ENCODE peak calls at places on chromosomes 16 and 17, in seven cellular contexts. N, V, B, T, U, K and E are unnamed samples.

GRCh38 chr16:58042886-58043515 is 17.4 kb downstream of the MMP15 start:
- DNase-seq in U (no peak), B (no peak), K (no peak), V (no peak), T (no peak), N (no peak), E (no peak)

GRCh38 chr17:19485800-19486340 is 47.8 kb upstream of the SLC47A1 start:
- DNase-seq in T (no peak), N (no peak), V (no peak), U (no peak), B (no peak), K (no peak), E (no peak)

GRCh38 chr17:75088902-75089417 is 1.2 kb downstream of the SLC16A5 start:
- DNase-seq in V (no peak), B (no peak), U (no peak), N (no peak), K (no peak), T (no peak), E (no peak)

GRCh38 chr17:8163978-8164814 is 1.4 kb upstream of the VAMP2 start:
- DNase-seq in U (no peak), V (peak; percentile 52), K (peak; percentile 94), N (peak; percentile 94), T (no peak), B (peak; percentile 28), E (no peak)

GRCh38 chr16:88784856-88785105 is 239 bp downstream of the PIEZO1 start:
- DNase-seq in T (no peak), V (no peak), N (no peak), U (no peak), B (no peak), K (no peak), E (no peak)

GRCh38 chr17:2369551-2370210 is 31.2 kb downstream of the MNT start:
- DNase-seq in V (no peak), U (no peak), T (no peak), N (peak; percentile 59), K (no peak), B (no peak), E (no peak)

GRCh38 chr17:42403150-42403549 is 14.9 kb upstream of the STAT3 start:
- DNase-seq in K (no peak), V (no peak), U (no peak), T (no peak), B (peak; percentile 55), N (no peak), E (no peak)

GRCh38 chr17:57475786-57476185 is 219.5 kb downstream of the MSI2 start:
- DNase-seq in B (no peak), U (no peak), V (no peak), T (no peak), N (no peak), K (no peak), E (no peak)

GRCh38 chr17:81210466-81210865 is 12.3 kb downstream of the CEP131 start:
- DNase-seq in B (no peak), T (no peak), U (no peak), V (no peak), N (no peak), K (no peak), E (no peak)

GRCh38 chr16:70298988-70299938 is at the start of gene DDX19B:
- DNase-seq in K (peak; percentile 89), N (peak; percentile 93), V (peak; percentile 74), U (peak; percentile 48), B (peak; percentile 52), T (no peak), E (peak; percentile 64)

GRCh38 chr17:3335876-3336275 is 37.7 kb upstream of the OR3A1 start:
- DNase-seq in N (no peak), V (no peak), B (no peak), U (no peak), T (no peak), K (no peak), E (no peak)

GRCh38 chr16:17748005-17748719 is 277.4 kb upstream of the XYLT1 start:
- DNase-seq in T (no peak), B (no peak), N (no peak), U (no peak), K (no peak), V (no peak), E (no peak)

GRCh38 chr17:31754239-31754945 is 104.7 kb downstream of the COPRS start:
- DNase-seq in V (no peak), B (no peak), U (no peak), K (no peak), N (no peak), T (no peak), E (no peak)

GRCh38 chr17:8867361-8867981 is at the start of gene PIK3R6:
- DNase-seq in N (no peak), B (no peak), K (no peak), T (no peak), U (no peak), V (no peak), E (no peak)

GRCh38 chr17:32970281-32970680 is 21.4 kb upstream of the SPACA3 start:
- DNase-seq in N (no peak), B (no peak), K (no peak), V (no peak), T (no peak), U (no peak), E (no peak)

GRCh38 chr16:88003736-88004135 is 52.5 kb downstream of the BANP start:
- DNase-seq in U (no peak), K (no peak), N (no peak), T (no peak), V (no peak), B (no peak), E (no peak)

GRCh38 chr16:85644093-85644712 is 31.1 kb downstream of the GSE1 start:
- DNase-seq in U (no peak), B (no peak), K (no peak), N (no peak), V (no peak), T (no peak), E (no peak)

GRCh38 chr16:58859958-58860669 is 126.0 kb upstream of the GOT2 start:
- DNase-seq in N (no peak), V (no peak), U (no peak), B (no peak), T (no peak), K (no peak), E (no peak)

GRCh38 chr17:76382803-76383644 is 1.4 kb upstream of the SPHK1 start:
- DNase-seq in K (peak; percentile 51), N (peak; percentile 78), V (peak; percentile 58), B (no peak), U (no peak), T (no peak), E (peak; percentile 67)

GRCh38 chr16:89224665-89225064 is 7.2 kb downstream of the ZNF778 start:
- DNase-seq in T (no peak), V (no peak), B (no peak), K (no peak), N (no peak), U (no peak), E (no peak)

GRCh38 chr17:36714789-36715188 is 113.4 kb downstream of the MRM1 start:
- DNase-seq in T (no peak), B (no peak), N (no peak), K (no peak), V (no peak), U (no peak), E (no peak)